ENCODE peak calls at places on chromosome 9, in six cellular contexts. One of them, this sample, is unnamed.

GRCh38 chr9:136196465-136197371 is 8.2 kb downstream of the LHX3 start:
- DNase-seq in cardiac muscle cell: no peak
- DNase-seq in A549: no peak
- DNase-seq in nephron progenitor cell: no peak
- DNase-seq in uterus: no peak
- DNase-seq in GM12878: no peak
- DNase-seq in this sample: no peak

GRCh38 chr9:111870774-111871542 is 25.7 kb upstream of the UGCG start:
- DNase-seq in cardiac muscle cell: no peak
- DNase-seq in A549: no peak
- DNase-seq in nephron progenitor cell: no peak
- DNase-seq in uterus: no peak
- DNase-seq in GM12878: peak; percentile 17
- DNase-seq in this sample: no peak

GRCh38 chr9:16794871-16795639 is 75.4 kb downstream of the BNC2 start:
- DNase-seq in cardiac muscle cell: no peak
- DNase-seq in A549: no peak
- DNase-seq in nephron progenitor cell: no peak
- DNase-seq in uterus: peak; percentile 36
- DNase-seq in GM12878: no peak
- DNase-seq in this sample: no peak

GRCh38 chr9:136317695-136318094 is 9.6 kb upstream of the GPSM1 start:
- DNase-seq in cardiac muscle cell: no peak
- DNase-seq in A549: no peak
- DNase-seq in nephron progenitor cell: no peak
- DNase-seq in uterus: no peak
- DNase-seq in GM12878: no peak
- DNase-seq in this sample: no peak

GRCh38 chr9:127153484-127153883 is 31.0 kb upstream of the ANGPTL2 start:
- DNase-seq in cardiac muscle cell: no peak
- DNase-seq in A549: no peak
- DNase-seq in nephron progenitor cell: no peak
- DNase-seq in uterus: peak; percentile 12
- DNase-seq in GM12878: no peak
- DNase-seq in this sample: no peak

GRCh38 chr9:35905912-35906679 is at the start of gene HRCT1:
- DNase-seq in cardiac muscle cell: no peak
- DNase-seq in A549: peak; percentile 91
- DNase-seq in nephron progenitor cell: no peak
- DNase-seq in uterus: peak; percentile 90
- DNase-seq in GM12878: no peak
- DNase-seq in this sample: no peak

GRCh38 chr9:113290052-113290607 is 13.0 kb downstream of the RNF183 start:
- DNase-seq in cardiac muscle cell: no peak
- DNase-seq in A549: no peak
- DNase-seq in nephron progenitor cell: no peak
- DNase-seq in uterus: no peak
- DNase-seq in GM12878: no peak
- DNase-seq in this sample: no peak

GRCh38 chr9:135103001-135103446 is 15.6 kb downstream of the OLFM1 start:
- DNase-seq in cardiac muscle cell: no peak
- DNase-seq in A549: no peak
- DNase-seq in nephron progenitor cell: no peak
- DNase-seq in uterus: no peak
- DNase-seq in GM12878: no peak
- DNase-seq in this sample: no peak

GRCh38 chr9:76667521-76667957 is 96.7 kb upstream of the PCA3 start:
- DNase-seq in cardiac muscle cell: peak; percentile 32
- DNase-seq in A549: no peak
- DNase-seq in nephron progenitor cell: no peak
- DNase-seq in uterus: no peak
- DNase-seq in GM12878: no peak
- DNase-seq in this sample: no peak

GRCh38 chr9:33676746-33677505 is 118.4 kb upstream of the PRSS3 start:
- DNase-seq in cardiac muscle cell: peak; percentile 67
- DNase-seq in A549: peak; percentile 60
- DNase-seq in nephron progenitor cell: peak; percentile 76
- DNase-seq in uterus: no peak
- DNase-seq in GM12878: no peak
- DNase-seq in this sample: peak; percentile 35

GRCh38 chr9:85716031-85716877 is 25.5 kb downstream of the AGTPBP1 start:
- DNase-seq in cardiac muscle cell: no peak
- DNase-seq in A549: no peak
- DNase-seq in nephron progenitor cell: no peak
- DNase-seq in uterus: no peak
- DNase-seq in GM12878: peak; percentile 48
- DNase-seq in this sample: no peak

GRCh38 chr9:89978185-89978584 is 373.4 kb downstream of the GADD45G start:
- DNase-seq in cardiac muscle cell: peak; percentile 30
- DNase-seq in A549: peak; percentile 22
- DNase-seq in nephron progenitor cell: no peak
- DNase-seq in uterus: no peak
- DNase-seq in GM12878: no peak
- DNase-seq in this sample: no peak
- TF ChIP-seq CTCF in cardiac muscle cell: peak; percentile 36
- TF ChIP-seq CTCF in A549: no peak
- TF ChIP-seq CTCF in nephron progenitor cell: peak; percentile 30
- TF ChIP-seq CTCF in uterus: peak; percentile 21
- TF ChIP-seq CTCF in GM12878: no peak
- TF ChIP-seq CTCF in this sample: no peak

GRCh38 chr9:70563437-70564204 is 149.2 kb upstream of the KLF9 start:
- DNase-seq in cardiac muscle cell: no peak
- DNase-seq in A549: no peak
- DNase-seq in nephron progenitor cell: no peak
- DNase-seq in uterus: no peak
- DNase-seq in GM12878: peak; percentile 83
- DNase-seq in this sample: no peak

GRCh38 chr9:70561111-70561510 is 146.7 kb upstream of the KLF9 start:
- DNase-seq in cardiac muscle cell: no peak
- DNase-seq in A549: no peak
- DNase-seq in nephron progenitor cell: no peak
- DNase-seq in uterus: no peak
- DNase-seq in GM12878: no peak
- DNase-seq in this sample: no peak

GRCh38 chr9:70564464-70565190 is 150.2 kb upstream of the KLF9 start:
- DNase-seq in cardiac muscle cell: no peak
- DNase-seq in A549: no peak
- DNase-seq in nephron progenitor cell: no peak
- DNase-seq in uterus: no peak
- DNase-seq in GM12878: no peak
- DNase-seq in this sample: no peak

GRCh38 chr9:70563010-70563409 is 148.6 kb upstream of the KLF9 start:
- DNase-seq in cardiac muscle cell: no peak
- DNase-seq in A549: no peak
- DNase-seq in nephron progenitor cell: no peak
- DNase-seq in uterus: no peak
- DNase-seq in GM12878: no peak
- DNase-seq in this sample: no peak

GRCh38 chr9:70561805-70562395 is 147.4 kb upstream of the KLF9 start:
- DNase-seq in cardiac muscle cell: no peak
- DNase-seq in A549: no peak
- DNase-seq in nephron progenitor cell: no peak
- DNase-seq in uterus: no peak
- DNase-seq in GM12878: no peak
- DNase-seq in this sample: no peak
- TF ChIP-seq CTCF in cardiac muscle cell: no peak
- TF ChIP-seq CTCF in A549: no peak
- TF ChIP-seq CTCF in nephron progenitor cell: no peak
- TF ChIP-seq CTCF in uterus: no peak
- TF ChIP-seq CTCF in GM12878: no peak
- TF ChIP-seq CTCF in this sample: no peak

GRCh38 chr9:69173497-69173890 is 583 bp upstream of the TJP2 start:
- DNase-seq in cardiac muscle cell: no peak
- DNase-seq in A549: no peak
- DNase-seq in nephron progenitor cell: no peak
- DNase-seq in uterus: peak; percentile 66
- DNase-seq in GM12878: no peak
- DNase-seq in this sample: no peak
- TF ChIP-seq CTCF in cardiac muscle cell: no peak
- TF ChIP-seq CTCF in A549: no peak
- TF ChIP-seq CTCF in nephron progenitor cell: no peak
- TF ChIP-seq CTCF in uterus: no peak
- TF ChIP-seq CTCF in GM12878: no peak
- TF ChIP-seq CTCF in this sample: no peak

GRCh38 chr9:116383133-116383532 is 229.5 kb downstream of the PAPPA start:
- DNase-seq in cardiac muscle cell: no peak
- DNase-seq in A549: no peak
- DNase-seq in nephron progenitor cell: no peak
- DNase-seq in uterus: no peak
- DNase-seq in GM12878: no peak
- DNase-seq in this sample: no peak
- TF ChIP-seq CTCF in cardiac muscle cell: no peak
- TF ChIP-seq CTCF in A549: no peak
- TF ChIP-seq CTCF in nephron progenitor cell: no peak
- TF ChIP-seq CTCF in uterus: no peak
- TF ChIP-seq CTCF in GM12878: no peak
- TF ChIP-seq CTCF in this sample: no peak

DNA sequence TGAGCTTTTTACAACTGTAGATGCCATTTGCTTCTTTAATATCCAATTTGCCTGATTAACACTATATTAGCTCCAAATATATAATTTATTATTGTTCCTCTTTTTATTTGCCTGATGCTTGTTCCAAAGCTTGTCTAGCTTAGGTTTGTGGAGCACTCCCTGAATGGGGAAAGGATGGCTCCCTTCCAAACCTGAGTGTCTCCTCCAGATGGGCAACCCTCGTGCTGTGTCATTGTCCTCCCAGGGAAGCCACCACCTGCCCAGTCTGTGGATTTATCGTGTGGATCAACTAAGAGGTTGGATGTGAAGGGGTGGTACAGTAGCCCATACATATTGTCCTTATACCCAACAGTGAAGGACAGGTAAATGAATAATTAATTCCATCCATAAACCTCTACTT is 404.9 kb downstream of the CDK5RAP2 start:
- DNase-seq in cardiac muscle cell: no peak
- DNase-seq in A549: no peak
- DNase-seq in nephron progenitor cell: no peak
- DNase-seq in uterus: no peak
- DNase-seq in GM12878: no peak
- DNase-seq in this sample: no peak
- TF ChIP-seq CTCF in cardiac muscle cell: no peak
- TF ChIP-seq CTCF in A549: no peak
- TF ChIP-seq CTCF in nephron progenitor cell: no peak
- TF ChIP-seq CTCF in uterus: no peak
- TF ChIP-seq CTCF in GM12878: no peak
- TF ChIP-seq CTCF in this sample: no peak

This sample was measured in endothelial cell.